ENCODE peak calls at places on chromosomes 5 and 9, in nine cellular contexts. J, F, S, U, T, B, V, C and N are unnamed samples.

GRCh38 chr5:109612278-109612905 is 77.3 kb upstream of the MAN2A1 start:
- DNase-seq in T (no peak), C (no peak), S (no peak), F (peak; percentile 46), J (no peak), U (no peak), B (no peak), V (no peak), N (peak; percentile 57)

GRCh38 chr9:111992523-111992922 is 95.9 kb downstream of the UGCG start:
- DNase-seq in V (no peak), T (no peak), F (no peak), U (no peak), B (peak; percentile 52), J (no peak), S (no peak), C (no peak), N (no peak)

GRCh38 chr5:85893996-85894395 is 723.7 kb upstream of the COX7C start:
- DNase-seq in C (no peak), V (no peak), F (no peak), S (no peak), J (no peak), T (no peak), B (no peak), U (no peak), N (no peak)

GRCh38 chr5:132110930-132111329 is 37.3 kb downstream of the CSF2 start:
- DNase-seq in U (no peak), J (no peak), V (no peak), C (no peak), F (no peak), B (no peak), T (no peak), S (no peak), N (no peak)

GRCh38 chr9:126392662-126393383 is 66.2 kb downstream of the MVB12B start:
- DNase-seq in T (no peak), S (no peak), J (no peak), V (no peak), B (no peak), C (peak; percentile 59), U (no peak), F (no peak), N (no peak)

GRCh38 chr5:100900142-100900795 is 2.8 kb downstream of the ST8SIA4 start:
- DNase-seq in J (peak; percentile 26), F (no peak), S (peak; percentile 40), B (peak; percentile 56), C (peak; percentile 37), V (peak; percentile 27), U (no peak), T (peak; percentile 44), N (no peak)

GRCh38 chr5:68332546-68332945 is 117.0 kb downstream of the PIK3R1 start:
- DNase-seq in J (no peak), T (no peak), S (no peak), V (no peak), F (no peak), C (no peak), U (no peak), B (no peak), N (no peak)

GRCh38 chr9:15834541-15834940 is 281.7 kb downstream of the CCDC171 start:
- DNase-seq in B (peak; percentile 80), V (no peak), U (no peak), S (no peak), J (peak; percentile 41), C (no peak), T (no peak), F (no peak), N (no peak)

GRCh38 chr5:53151713-53152458 is 42.3 kb upstream of the MOCS2 start:
- DNase-seq in J (peak; percentile 34), T (no peak), S (no peak), V (no peak), C (peak; percentile 61), F (no peak), U (no peak), B (peak; percentile 88), N (no peak)

GRCh38 chr5:125480901-125481300 is 734.5 kb upstream of the ZNF608 start:
- DNase-seq in F (no peak), C (no peak), U (no peak), V (no peak), T (no peak), S (no peak), J (no peak), B (no peak), N (no peak)

GRCh38 chr9:81022177-81022576 is 667.2 kb downstream of the TLE1 start:
- DNase-seq in S (no peak), F (no peak), T (no peak), V (no peak), J (no peak), C (no peak), U (no peak), B (peak; percentile 5), N (no peak)

GRCh38 chr9:95409650-95410426 is 92.3 kb upstream of the FANCC start:
- DNase-seq in F (no peak), T (no peak), J (no peak), C (no peak), U (no peak), S (no peak), B (peak; percentile 92), V (no peak), N (no peak)

GRCh38 chr9:1173986-1174385 is 123.8 kb downstream of the DMRT2 start:
- DNase-seq in V (no peak), J (no peak), F (no peak), U (no peak), C (no peak), T (no peak), B (no peak), S (no peak), N (no peak)

GRCh38 chr5:102778478-102778877 is 23.4 kb downstream of the PAM start:
- DNase-seq in T (no peak), V (no peak), S (no peak), F (no peak), B (peak; percentile 62), J (no peak), U (no peak), C (no peak), N (no peak)

GRCh38 chr5:133818869-133819600 is 149.4 kb downstream of the C5orf15 start:
- DNase-seq in V (no peak), S (no peak), F (no peak), T (no peak), C (no peak), B (no peak), U (no peak), J (no peak), N (no peak)

GRCh38 chr5:103086547-103086946 is 33.4 kb downstream of the GIN1 start:
- DNase-seq in T (no peak), V (no peak), S (no peak), U (no peak), C (no peak), J (no peak), B (no peak), F (no peak), N (no peak)

GRCh38 chr5:14726066-14726838 is 61.7 kb downstream of the OTULIN start:
- DNase-seq in V (no peak), T (no peak), B (peak; percentile 44), S (no peak), U (no peak), C (no peak), F (no peak), J (no peak), N (no peak)
- H3K27ac ChIP-seq in V (peak overlapping the region; percentile 75), T (peak overlapping the region; percentile 8), B (no peak overlapping the region), S (no peak overlapping the region), U (no peak overlapping the region), C (peak overlapping the region; percentile 32), F (peak overlapping the region; percentile 73), J (no peak overlapping the region), N (no peak overlapping the region)

GRCh38 chr9:19946446-19947109 is 157.7 kb upstream of the SLC24A2 start:
- DNase-seq in J (no peak), V (no peak), T (no peak), F (no peak), B (no peak), S (no peak), U (no peak), C (no peak), N (no peak)
- H3K27ac ChIP-seq in J (no peak overlapping the region), V (no peak overlapping the region), T (no peak overlapping the region), F (no peak overlapping the region), B (no peak overlapping the region), S (no peak overlapping the region), U (no peak overlapping the region), C (no peak overlapping the region), N (no peak overlapping the region)

GRCh38 chr5:179730356-179730755 is 2.3 kb upstream of the MAML1 start:
- DNase-seq in V (no peak), U (no peak), B (no peak), J (no peak), S (no peak), C (no peak), F (no peak), T (no peak), N (no peak)
- H3K27ac ChIP-seq in V (no peak overlapping the region), U (no peak overlapping the region), B (peak overlapping the region; percentile 68), J (no peak overlapping the region), S (no peak overlapping the region), C (no peak overlapping the region), F (no peak overlapping the region), T (no peak overlapping the region), N (no peak overlapping the region)

GRCh38 chr5:78594014-78594413 is 54.6 kb downstream of the LHFPL2 start:
- DNase-seq in J (no peak), T (no peak), V (no peak), U (no peak), C (no peak), F (no peak), B (no peak), S (no peak), N (no peak)

GRCh38 chr5:78594946-78595921 is 53.3 kb downstream of the LHFPL2 start:
- DNase-seq in T (peak; percentile 41), U (peak; percentile 56), F (no peak), J (no peak), C (peak; percentile 49), V (no peak), S (peak; percentile 43), B (peak; percentile 98), N (no peak)

GRCh38 chr5:78591972-78592700 is 56.4 kb downstream of the LHFPL2 start:
- DNase-seq in V (no peak), S (no peak), B (peak; percentile 66), J (no peak), C (no peak), T (no peak), F (no peak), U (no peak), N (no peak)

GRCh38 chr5:78592735-78593386 is 55.7 kb downstream of the LHFPL2 start:
- DNase-seq in J (no peak), V (no peak), C (no peak), U (no peak), F (no peak), B (no peak), T (no peak), S (no peak), N (no peak)

GRCh38 chr5:78593465-78593864 is 55.1 kb downstream of the LHFPL2 start:
- DNase-seq in U (no peak), C (no peak), T (no peak), F (no peak), J (no peak), B (no peak), V (no peak), S (no peak), N (no peak)
- H3K27ac ChIP-seq in U (peak overlapping the region; percentile 72), C (peak overlapping the region; percentile 66), T (no peak overlapping the region), F (peak overlapping the region; percentile 9), J (no peak overlapping the region), B (peak overlapping the region; percentile 89), V (no peak overlapping the region), S (no peak overlapping the region), N (no peak overlapping the region)